ENCODE peak calls at places on chromosomes 1 and 21, in ten cellular contexts. D is colonic mucosa, C is tibial artery, X is OCI-LY7, W is endothelial cell of umbilical vein, H is upper lobe of right lung, Y is prostate gland, I is ascending aorta, N is testis, T is tibial nerve. B is an unnamed sample.

GRCh38 chr21:14736162-14736561 is 190.0 kb upstream of the SAMSN1 start:
- DNase-seq in H (no peak), C (no peak), Y (no peak), W (no peak), D (no peak), I (no peak), T (no peak), X (peak; percentile 3), N (no peak), B (no peak)

GRCh38 chr1:19079983-19080472 is 123.6 kb upstream of the IFFO2 start:
- DNase-seq in T (no peak), C (no peak), H (no peak), I (no peak), X (no peak), Y (peak; percentile 87), W (no peak), D (no peak), N (no peak), B (no peak)

GRCh38 chr1:205545001-205545919 is 40.8 kb downstream of the CDK18 start:
- DNase-seq in H (no peak), W (no peak), I (no peak), T (no peak), N (no peak), X (no peak), C (peak; percentile 59), Y (no peak), D (peak; percentile 17), B (no peak)

GRCh38 chr1:157562515-157562914 is 10.2 kb upstream of the FCRL5 start:
- DNase-seq in H (no peak), C (no peak), D (no peak), I (no peak), N (no peak), X (peak; percentile 90), Y (no peak), T (no peak), W (no peak), B (no peak)

GRCh38 chr1:200410566-200410878 is 686 bp upstream of the ZNF281 start:
- DNase-seq in N (no peak), D (peak; percentile 49), H (no peak), C (no peak), X (peak; percentile 71), Y (no peak), W (no peak), I (no peak), T (no peak), B (no peak)

GRCh38 chr1:151047591-151047924 is at the start of gene C1orf56:
- DNase-seq in H (peak; percentile 84), C (peak; percentile 84), Y (peak; percentile 59), X (no peak), W (peak; percentile 72), N (peak; percentile 86), D (peak; percentile 76), T (peak; percentile 49), I (no peak), B (peak; percentile 59)

GRCh38 chr21:45644041-45644906 is 749 bp downstream of the PCBP3 start:
- DNase-seq in C (no peak), X (no peak), D (no peak), W (no peak), H (no peak), Y (no peak), N (no peak), T (no peak), I (no peak), B (peak; percentile 4)

GRCh38 chr1:200372885-200373181 is 37.0 kb downstream of the ZNF281 start:
- DNase-seq in Y (no peak), H (no peak), D (no peak), I (no peak), W (no peak), T (no peak), C (no peak), N (no peak), X (no peak), B (no peak)

GRCh38 chr1:112264553-112264952 is 131.5 kb upstream of the CTTNBP2NL start:
- DNase-seq in H (no peak), X (no peak), C (no peak), D (no peak), Y (no peak), W (no peak), N (no peak), T (peak; percentile 22), I (no peak), B (no peak)

GRCh38 chr1:54227091-54227602 is 27.2 kb downstream of the MRPL37 start:
- DNase-seq in I (peak; percentile 38), H (no peak), Y (no peak), T (no peak), X (no peak), W (no peak), C (peak; percentile 88), D (no peak), N (peak; percentile 56), B (no peak)

GRCh38 chr1:39727932-39728317 is 10.8 kb upstream of the PPIE start:
- DNase-seq in N (peak; percentile 46), I (no peak), H (no peak), C (no peak), W (no peak), X (no peak), D (no peak), Y (no peak), T (no peak), B (no peak)

GRCh38 chr1:228423399-228424053 is 6.9 kb upstream of the TRIM17 start:
- DNase-seq in N (no peak), H (no peak), I (no peak), C (no peak), W (no peak), T (no peak), Y (no peak), X (no peak), D (no peak), B (no peak)

GRCh38 chr1:116310172-116310571 is 62.9 kb upstream of the ATP1A1 start:
- DNase-seq in H (no peak), X (no peak), D (no peak), W (no peak), C (no peak), Y (no peak), N (no peak), I (no peak), T (no peak), B (no peak)
- H3K27ac ChIP-seq in H (no peak overlapping the region), X (no peak overlapping the region), D (no peak overlapping the region), W (no peak overlapping the region), C (no peak overlapping the region), Y (no peak overlapping the region), N (no peak overlapping the region), I (no peak overlapping the region), T (no peak overlapping the region), B (no peak overlapping the region)

DNA sequence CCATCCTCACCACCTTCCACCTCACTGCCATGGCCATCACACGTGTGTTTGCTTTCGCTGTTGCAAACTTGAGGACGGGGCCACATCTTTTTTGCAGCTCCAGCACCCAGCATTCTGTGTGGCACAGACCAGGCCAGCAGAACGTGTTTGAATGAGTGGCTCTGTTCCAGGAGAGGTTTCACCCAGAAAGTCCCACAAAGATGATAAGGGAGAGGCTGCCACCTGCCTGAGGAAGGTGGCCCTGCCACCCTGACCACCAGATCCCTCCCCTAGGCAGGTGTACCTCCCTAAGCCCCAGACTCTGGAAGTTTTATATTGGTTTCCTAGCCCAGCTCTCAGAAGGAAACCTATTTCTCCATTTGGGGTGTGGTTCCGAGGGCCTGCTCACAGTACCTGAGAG is 252.1 kb downstream of the KAZN start:
- DNase-seq in C (no peak), H (no peak), Y (peak; percentile 5), D (no peak), N (no peak), T (no peak), X (peak; percentile 67), W (no peak), I (no peak), B (no peak)
- TF ChIP-seq CTCF in C (no peak), H (no peak), Y (peak; percentile 46), D (no peak), N (no peak), T (no peak), X (peak; percentile 72), W (no peak), I (no peak), B (no peak)

GRCh38 chr1:44326821-44327465 is 28.1 kb downstream of the ERI3 start:
- DNase-seq in I (no peak), Y (no peak), C (no peak), H (no peak), T (no peak), X (no peak), N (no peak), W (no peak), D (no peak), B (no peak)
- H3K27ac ChIP-seq in I (peak overlapping the region; percentile 66), Y (no peak overlapping the region), C (peak overlapping the region; percentile 64), H (no peak overlapping the region), T (no peak overlapping the region), X (no peak overlapping the region), N (no peak overlapping the region), W (no peak overlapping the region), D (no peak overlapping the region), B (no peak overlapping the region)

GRCh38 chr1:185734929-185735666 is 907 bp downstream of the HMCN1 start:
- DNase-seq in N (no peak), W (peak; percentile 65), Y (no peak), I (no peak), T (no peak), H (no peak), C (no peak), D (no peak), X (no peak), B (no peak)

GRCh38 chr1:185735667-185736105 is 1.5 kb downstream of the HMCN1 start:
- DNase-seq in N (no peak), X (no peak), I (no peak), Y (no peak), D (no peak), T (no peak), W (peak; percentile 67), C (no peak), H (no peak), B (no peak)

GRCh38 chr1:185732941-185733340 is 1.2 kb upstream of the HMCN1 start:
- DNase-seq in N (no peak), T (no peak), I (no peak), H (no peak), W (no peak), Y (no peak), D (no peak), C (no peak), X (no peak), B (no peak)

GRCh38 chr1:185731446-185731845 is 2.7 kb upstream of the HMCN1 start:
- DNase-seq in D (no peak), H (no peak), W (no peak), Y (no peak), N (no peak), C (no peak), I (no peak), X (no peak), T (no peak), B (no peak)

DNA sequence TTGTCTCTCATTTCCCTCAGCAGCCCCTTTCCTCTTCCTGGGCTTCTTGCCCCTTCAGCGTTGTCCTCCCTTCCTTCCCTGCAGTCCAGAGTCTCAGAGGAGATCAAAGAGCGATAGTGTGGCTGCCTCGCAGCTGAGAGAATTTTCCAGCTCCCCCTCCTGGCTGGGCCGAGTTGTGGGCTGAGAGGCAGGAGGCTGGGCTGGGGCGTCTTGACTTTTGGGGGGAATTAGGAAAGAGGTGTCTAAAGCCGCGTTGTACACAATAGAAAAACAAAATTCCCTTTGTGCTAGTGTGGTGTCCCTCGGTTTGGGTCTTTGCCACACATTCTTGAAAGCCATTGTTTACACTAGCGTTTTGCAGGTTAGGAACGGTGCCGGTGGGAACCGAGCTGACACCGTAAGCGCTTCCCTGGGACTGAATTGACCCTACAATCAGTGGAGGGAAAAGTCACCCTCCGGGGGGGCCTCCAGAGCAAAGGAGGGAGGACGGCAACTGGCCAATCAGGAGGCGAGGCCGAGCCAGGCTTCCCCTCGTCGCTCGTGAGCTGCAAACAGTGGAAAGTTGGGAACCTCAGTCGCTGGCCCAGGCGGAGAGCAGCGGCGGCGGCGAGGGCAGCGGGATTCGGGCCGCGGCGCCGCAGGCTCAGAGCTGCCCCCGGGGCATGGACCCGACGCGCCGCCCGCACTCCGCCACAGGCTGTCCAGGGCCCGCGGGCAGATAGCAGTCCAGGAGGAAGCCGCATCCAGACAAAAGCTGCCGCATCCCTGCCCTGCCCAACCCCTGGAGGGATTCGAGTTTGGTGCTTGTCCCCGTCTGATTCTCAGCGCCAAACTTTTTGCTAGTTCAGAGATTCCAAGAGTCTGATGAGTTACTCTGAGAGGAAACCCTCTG is at the start of gene HMCN1:
- DNase-seq in Y (peak; percentile 43), D (peak; percentile 44), X (no peak), C (peak; percentile 89), I (no peak), N (peak; percentile 71), T (peak; percentile 59), H (peak; percentile 78), W (peak; percentile 85), B (peak; percentile 84)
- TF ChIP-seq CTCF in Y (peak; percentile 39), D (no peak), X (peak; percentile 12), C (no peak), I (peak; percentile 14), N (no peak), T (peak; percentile 18), H (peak; percentile 27), W (peak; percentile 51), B (peak; percentile 39)